ENCODE peak calls at places on chromosomes 16 and 17, in six cellular contexts. One of them, this sample, is unnamed.

GRCh38 chr17:66190738-66191606 is 961 bp downstream of the CEP112 start:
- DNase-seq in nephron progenitor cell: no peak
- DNase-seq in WTC11: no peak
- DNase-seq in cardiac muscle cell: peak
- DNase-seq in B cell: no peak
- DNase-seq in tibial nerve: no peak
- DNase-seq in this sample: no peak

GRCh38 chr17:62064029-62064790 is 868 bp downstream of the MED13 start:
- DNase-seq in nephron progenitor cell: no peak
- DNase-seq in WTC11: no peak
- DNase-seq in cardiac muscle cell: peak
- DNase-seq in B cell: peak
- DNase-seq in tibial nerve: no peak
- DNase-seq in this sample: no peak

GRCh38 chr17:63222655-63223054 is 223.5 kb downstream of the CYB561 start:
- DNase-seq in nephron progenitor cell: no peak
- DNase-seq in WTC11: no peak
- DNase-seq in cardiac muscle cell: peak
- DNase-seq in B cell: no peak
- DNase-seq in tibial nerve: no peak
- DNase-seq in this sample: no peak

GRCh38 chr16:66133641-66134402 is 232.7 kb upstream of the CDH5 start:
- DNase-seq in nephron progenitor cell: no peak
- DNase-seq in WTC11: no peak
- DNase-seq in cardiac muscle cell: peak
- DNase-seq in B cell: no peak
- DNase-seq in tibial nerve: no peak
- DNase-seq in this sample: no peak

GRCh38 chr16:70364399-70364798 is 17.7 kb downstream of the DDX19A start:
- DNase-seq in nephron progenitor cell: no peak
- DNase-seq in WTC11: no peak
- DNase-seq in cardiac muscle cell: no peak
- DNase-seq in B cell: no peak
- DNase-seq in tibial nerve: no peak
- DNase-seq in this sample: no peak

GRCh38 chr16:14409563-14409962 is 220.5 kb downstream of the PARN start:
- DNase-seq in nephron progenitor cell: no peak
- DNase-seq in WTC11: no peak
- DNase-seq in cardiac muscle cell: peak
- DNase-seq in B cell: no peak
- DNase-seq in tibial nerve: peak
- DNase-seq in this sample: no peak

GRCh38 chr17:63278731-63279442 is 167.2 kb downstream of the CYB561 start:
- DNase-seq in nephron progenitor cell: no peak
- DNase-seq in WTC11: no peak
- DNase-seq in cardiac muscle cell: no peak
- DNase-seq in B cell: peak
- DNase-seq in tibial nerve: no peak
- DNase-seq in this sample: no peak

GRCh38 chr16:29815032-29815721 is 775 bp upstream of the PAGR1 start:
- DNase-seq in nephron progenitor cell: peak
- DNase-seq in WTC11: peak
- DNase-seq in cardiac muscle cell: peak
- DNase-seq in B cell: no peak
- DNase-seq in tibial nerve: no peak
- DNase-seq in this sample: no peak

GRCh38 chr16:14011846-14012245 is 59.3 kb upstream of the MRTFB start:
- DNase-seq in nephron progenitor cell: no peak
- DNase-seq in WTC11: no peak
- DNase-seq in cardiac muscle cell: no peak
- DNase-seq in B cell: no peak
- DNase-seq in tibial nerve: no peak
- DNase-seq in this sample: no peak

GRCh38 chr17:57699751-57700186 is 45.3 kb downstream of the CCDC182 start:
- DNase-seq in nephron progenitor cell: peak
- DNase-seq in WTC11: no peak
- DNase-seq in cardiac muscle cell: no peak
- DNase-seq in B cell: no peak
- DNase-seq in tibial nerve: no peak
- DNase-seq in this sample: no peak

GRCh38 chr16:61432421-61432820 is 603.8 kb downstream of the CDH8 start:
- DNase-seq in nephron progenitor cell: no peak
- DNase-seq in WTC11: no peak
- DNase-seq in cardiac muscle cell: no peak
- DNase-seq in B cell: no peak
- DNase-seq in tibial nerve: no peak
- DNase-seq in this sample: no peak

GRCh38 chr16:10600792-10601443 is 20.5 kb upstream of the EMP2 start:
- DNase-seq in nephron progenitor cell: no peak
- DNase-seq in WTC11: no peak
- DNase-seq in cardiac muscle cell: no peak
- DNase-seq in B cell: no peak
- DNase-seq in tibial nerve: no peak
- DNase-seq in this sample: peak

GRCh38 chr17:4150106-4150505 is 7.1 kb downstream of the CYB5D2 start:
- DNase-seq in nephron progenitor cell: no peak
- DNase-seq in WTC11: no peak
- DNase-seq in cardiac muscle cell: no peak
- DNase-seq in B cell: no peak
- DNase-seq in tibial nerve: no peak
- DNase-seq in this sample: no peak
- TF ChIP-seq CTCF in nephron progenitor cell: no peak
- TF ChIP-seq CTCF in WTC11: no peak
- TF ChIP-seq CTCF in cardiac muscle cell: no peak
- TF ChIP-seq CTCF in B cell: no peak
- TF ChIP-seq CTCF in tibial nerve: no peak
- TF ChIP-seq CTCF in this sample: no peak

GRCh38 chr17:50830994-50831393 is 4.4 kb upstream of the WFIKKN2 start:
- DNase-seq in nephron progenitor cell: peak
- DNase-seq in WTC11: peak
- DNase-seq in cardiac muscle cell: no peak
- DNase-seq in B cell: no peak
- DNase-seq in tibial nerve: no peak
- DNase-seq in this sample: no peak
- TF ChIP-seq CTCF in nephron progenitor cell: no peak
- TF ChIP-seq CTCF in WTC11: no peak
- TF ChIP-seq CTCF in cardiac muscle cell: no peak
- TF ChIP-seq CTCF in B cell: no peak
- TF ChIP-seq CTCF in tibial nerve: no peak
- TF ChIP-seq CTCF in this sample: no peak

GRCh38 chr16:82699262-82699661 is 72.5 kb downstream of the CDH13 start:
- DNase-seq in nephron progenitor cell: no peak
- DNase-seq in WTC11: no peak
- DNase-seq in cardiac muscle cell: no peak
- DNase-seq in B cell: no peak
- DNase-seq in tibial nerve: no peak
- DNase-seq in this sample: no peak

GRCh38 chr16:82700541-82701240 is 73.9 kb downstream of the CDH13 start:
- DNase-seq in nephron progenitor cell: no peak
- DNase-seq in WTC11: no peak
- DNase-seq in cardiac muscle cell: peak
- DNase-seq in B cell: no peak
- DNase-seq in tibial nerve: no peak
- DNase-seq in this sample: peak

GRCh38 chr16:82699711-82700495 is 73.1 kb downstream of the CDH13 start:
- DNase-seq in nephron progenitor cell: no peak
- DNase-seq in WTC11: no peak
- DNase-seq in cardiac muscle cell: peak
- DNase-seq in B cell: no peak
- DNase-seq in tibial nerve: no peak
- DNase-seq in this sample: no peak

GRCh38 chr16:82694239-82694874 is 67.6 kb downstream of the CDH13 start:
- DNase-seq in nephron progenitor cell: no peak
- DNase-seq in WTC11: no peak
- DNase-seq in cardiac muscle cell: peak
- DNase-seq in B cell: no peak
- DNase-seq in tibial nerve: no peak
- DNase-seq in this sample: no peak

DNA sequence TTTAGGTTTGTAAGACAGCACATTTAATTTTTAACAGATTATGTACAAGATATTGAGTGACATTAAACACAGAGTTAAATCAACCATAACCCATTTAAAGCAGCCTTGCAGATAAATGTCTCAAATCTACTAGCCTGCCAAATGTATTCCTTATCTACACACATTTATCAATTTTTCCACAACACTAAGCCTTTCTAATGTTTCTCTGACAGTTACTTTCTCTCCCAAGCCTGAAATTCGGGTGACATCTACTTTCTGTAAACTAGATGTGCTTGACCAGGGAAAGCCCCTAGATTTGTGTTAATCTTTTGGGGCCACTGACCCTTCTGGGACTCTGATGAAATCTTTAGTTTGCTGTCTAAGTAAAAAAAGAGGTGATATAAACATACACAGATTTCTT is 69.0 kb downstream of the CDH13 start:
- DNase-seq in nephron progenitor cell: no peak
- DNase-seq in WTC11: no peak
- DNase-seq in cardiac muscle cell: peak
- DNase-seq in B cell: no peak
- DNase-seq in tibial nerve: no peak
- DNase-seq in this sample: no peak
- TF ChIP-seq CTCF in nephron progenitor cell: no peak
- TF ChIP-seq CTCF in WTC11: no peak
- TF ChIP-seq CTCF in cardiac muscle cell: no peak
- TF ChIP-seq CTCF in B cell: no peak
- TF ChIP-seq CTCF in tibial nerve: no peak
- TF ChIP-seq CTCF in this sample: no peak

DNA sequence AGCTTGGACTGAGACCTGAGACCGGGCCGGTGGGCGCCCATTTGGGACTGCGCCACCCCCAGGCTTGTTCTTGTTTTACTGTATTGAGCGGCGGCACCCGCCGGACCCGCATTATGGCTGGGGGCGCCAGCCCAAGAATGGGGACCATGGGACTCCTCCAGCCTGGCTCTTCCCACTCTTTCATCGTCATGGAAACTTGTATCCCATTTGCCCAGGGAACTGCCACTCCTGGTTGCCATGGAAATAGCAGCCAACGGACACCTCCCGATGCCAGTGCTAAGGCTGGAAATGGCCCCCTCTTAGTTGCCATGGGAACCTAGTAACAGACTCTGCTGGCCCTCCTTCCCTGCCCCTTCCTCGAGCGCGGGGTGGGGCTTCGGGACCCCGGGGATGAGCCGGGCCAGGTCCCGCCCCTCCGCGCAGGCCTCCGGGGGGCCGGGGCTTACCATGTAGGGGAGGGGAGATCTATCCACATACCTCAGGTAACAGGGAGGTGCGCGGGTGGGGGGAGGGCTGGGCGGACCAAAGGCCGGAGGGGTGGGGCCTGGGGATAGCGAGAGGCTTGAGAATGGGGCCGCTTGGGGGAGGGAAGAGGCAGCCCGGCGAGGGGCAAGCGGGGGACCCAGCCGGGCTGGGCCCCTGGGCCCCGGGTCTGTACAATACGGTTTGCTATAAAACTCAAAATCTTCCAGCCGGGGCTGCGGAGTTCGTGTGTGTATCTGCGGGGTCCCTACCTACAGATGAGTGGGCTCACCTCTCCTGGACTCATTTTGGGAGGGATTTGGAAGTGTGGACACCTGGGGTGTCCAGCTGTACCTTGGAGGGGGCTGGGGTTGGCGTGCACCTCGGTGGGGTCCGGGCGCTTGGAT is 547 bp upstream of the ORAI3 start:
- DNase-seq in nephron progenitor cell: peak
- DNase-seq in WTC11: peak
- DNase-seq in cardiac muscle cell: peak
- DNase-seq in B cell: peak
- DNase-seq in tibial nerve: peak
- DNase-seq in this sample: peak
- TF ChIP-seq CTCF in nephron progenitor cell: no peak
- TF ChIP-seq CTCF in WTC11: no peak
- TF ChIP-seq CTCF in cardiac muscle cell: no peak
- TF ChIP-seq CTCF in B cell: no peak
- TF ChIP-seq CTCF in tibial nerve: no peak
- TF ChIP-seq CTCF in this sample: no peak

DNA sequence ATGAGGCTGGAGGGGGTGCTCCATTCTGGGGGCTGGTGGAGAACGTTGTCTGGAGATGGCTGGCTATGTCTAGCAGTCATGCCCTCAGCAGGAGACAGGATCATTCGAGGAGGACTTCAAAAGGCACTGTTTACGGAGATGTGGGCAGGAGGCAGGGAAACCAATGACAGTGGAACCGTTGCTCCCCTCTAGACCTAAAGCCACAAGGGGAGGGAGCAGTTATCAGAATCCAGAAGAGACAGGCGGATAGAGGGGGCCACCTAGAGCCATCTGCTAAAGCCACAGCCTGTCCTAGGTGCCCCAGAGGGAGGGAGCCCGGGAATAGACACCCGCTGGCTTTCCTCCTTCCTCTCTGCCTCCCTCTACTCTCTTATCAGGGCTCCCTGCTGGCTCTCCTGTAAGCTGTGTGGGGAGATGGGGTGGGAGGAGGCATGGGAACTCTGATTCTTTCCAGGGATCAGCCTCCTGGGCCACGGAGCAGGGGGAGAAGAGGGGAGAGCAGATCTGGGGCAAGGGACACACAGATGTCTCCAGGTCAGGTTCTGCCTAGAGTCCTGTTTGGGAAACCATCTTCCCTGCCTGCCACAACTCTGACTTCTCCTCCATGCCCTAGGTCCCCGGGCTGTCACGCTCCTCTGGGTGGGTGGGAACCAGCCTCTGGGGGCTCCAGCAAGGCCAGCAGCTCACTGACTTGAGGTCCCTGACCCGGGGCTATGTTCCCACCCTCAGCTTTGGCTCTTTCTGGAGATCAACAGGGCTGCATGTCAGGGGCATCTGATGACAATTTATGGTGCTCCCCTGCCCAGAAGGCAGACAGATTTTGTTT is 42.3 kb downstream of the IRX3 start:
- DNase-seq in nephron progenitor cell: peak
- DNase-seq in WTC11: no peak
- DNase-seq in cardiac muscle cell: no peak
- DNase-seq in B cell: no peak
- DNase-seq in tibial nerve: no peak
- DNase-seq in this sample: no peak
- TF ChIP-seq CTCF in nephron progenitor cell: no peak
- TF ChIP-seq CTCF in WTC11: no peak
- TF ChIP-seq CTCF in cardiac muscle cell: no peak
- TF ChIP-seq CTCF in B cell: no peak
- TF ChIP-seq CTCF in tibial nerve: no peak
- TF ChIP-seq CTCF in this sample: no peak

GRCh38 chr16:81582655-81583441 is 138.2 kb downstream of the CMIP start:
- DNase-seq in nephron progenitor cell: no peak
- DNase-seq in WTC11: no peak
- DNase-seq in cardiac muscle cell: peak
- DNase-seq in B cell: no peak
- DNase-seq in tibial nerve: no peak
- DNase-seq in this sample: no peak
- TF ChIP-seq CTCF in nephron progenitor cell: no peak
- TF ChIP-seq CTCF in WTC11: no peak
- TF ChIP-seq CTCF in cardiac muscle cell: peak
- TF ChIP-seq CTCF in B cell: no peak
- TF ChIP-seq CTCF in tibial nerve: peak
- TF ChIP-seq CTCF in this sample: no peak

GRCh38 chr17:1641065-1641403 is 4.5 kb downstream of the SCARF1 start:
- DNase-seq in nephron progenitor cell: no peak
- DNase-seq in WTC11: no peak
- DNase-seq in cardiac muscle cell: no peak
- DNase-seq in B cell: no peak
- DNase-seq in tibial nerve: no peak
- DNase-seq in this sample: no peak
- TF ChIP-seq CTCF in nephron progenitor cell: no peak
- TF ChIP-seq CTCF in WTC11: no peak
- TF ChIP-seq CTCF in cardiac muscle cell: no peak
- TF ChIP-seq CTCF in B cell: no peak
- TF ChIP-seq CTCF in tibial nerve: no peak
- TF ChIP-seq CTCF in this sample: no peak